ENCODE peak calls at places on chromosomes 5 and 9, in six cellular contexts. Y is transverse colon, F is stomach, K is H1, Z is suprapubic skin, U is K562. X is an unnamed sample.

GRCh38 chr5:100520348-100520747 is 14.8 kb upstream of the FAM174A start:
- DNase-seq in F (no peak), K (peak; percentile 76), U (no peak), Y (no peak), Z (no peak), X (no peak)

GRCh38 chr5:147403659-147404640 is 105.9 kb downstream of the DPYSL3 start:
- DNase-seq in Z (peak; percentile 81), K (no peak), U (no peak), F (no peak), Y (peak; percentile 32), X (peak; percentile 50)

GRCh38 chr5:138955013-138955660 is 80.0 kb upstream of the LRRTM2 start:
- DNase-seq in Z (no peak), F (peak; percentile 24), Y (no peak), U (no peak), K (no peak), X (no peak)

GRCh38 chr5:102591650-102592049 is 92.8 kb upstream of the SLCO6A1 start:
- DNase-seq in K (no peak), Y (no peak), U (no peak), Z (no peak), F (no peak), X (no peak)

GRCh38 chr5:54563083-54563761 is 45.7 kb downstream of the SNX18 start:
- DNase-seq in Z (no peak), K (no peak), F (no peak), Y (no peak), U (no peak), X (no peak)

GRCh38 chr5:57824047-57824446 is 341.4 kb upstream of the ACTBL2 start:
- DNase-seq in K (no peak), F (no peak), Y (no peak), U (no peak), Z (no peak), X (no peak)

GRCh38 chr5:179404321-179405053 is 59.2 kb upstream of the ADAMTS2 start:
- DNase-seq in Z (no peak), K (peak; percentile 29), U (no peak), F (no peak), Y (no peak), X (no peak)

GRCh38 chr5:76930083-76930482 is 22.8 kb upstream of the CRHBP start:
- DNase-seq in Z (no peak), F (no peak), Y (no peak), K (no peak), U (no peak), X (no peak)

GRCh38 chr9:33065157-33066076 is 11.1 kb downstream of the SMU1 start:
- DNase-seq in F (no peak), Z (no peak), Y (no peak), K (no peak), U (no peak), X (no peak)

GRCh38 chr5:30343707-30344106 is 849.8 kb upstream of the CDH6 start:
- DNase-seq in F (no peak), Y (no peak), K (no peak), Z (no peak), U (no peak), X (no peak)

GRCh38 chr9:88045686-88046085 is 71.4 kb upstream of the CDK20 start:
- DNase-seq in Y (no peak), K (peak; percentile 51), U (no peak), F (no peak), Z (no peak), X (no peak)

GRCh38 chr9:99677281-99677680 is 144.4 kb upstream of the NR4A3 start:
- DNase-seq in U (no peak), Y (no peak), K (no peak), F (no peak), Z (no peak), X (no peak)

GRCh38 chr5:155189476-155189875 is 175.9 kb downstream of the KIF4B start:
- DNase-seq in K (no peak), F (no peak), Z (no peak), Y (no peak), U (no peak), X (no peak)

GRCh38 chr5:103207653-103208052 is 50.9 kb upstream of the MACIR start:
- DNase-seq in U (no peak), F (no peak), K (no peak), Z (no peak), Y (no peak), X (no peak)

GRCh38 chr9:78424299-78424698 is 127.4 kb downstream of the PSAT1 start:
- DNase-seq in U (no peak), F (no peak), Y (no peak), Z (no peak), K (no peak), X (no peak)

GRCh38 chr9:35643046-35643445 is 7.7 kb downstream of the SIT1 start:
- DNase-seq in K (no peak), Y (no peak), F (no peak), Z (peak; percentile 43), U (no peak), X (no peak)

GRCh38 chr9:132099184-132099583 is 19.5 kb upstream of the MED27 start:
- DNase-seq in Y (no peak), U (no peak), F (no peak), K (no peak), Z (no peak), X (no peak)

GRCh38 chr9:132090771-132091170 is 11.1 kb upstream of the MED27 start:
- DNase-seq in U (no peak), Y (no peak), F (no peak), Z (no peak), K (no peak), X (no peak)

GRCh38 chr9:132099741-132100407 is 20.2 kb upstream of the MED27 start:
- DNase-seq in K (no peak), U (no peak), Y (no peak), Z (no peak), F (no peak), X (no peak)

GRCh38 chr9:132094314-132094791 is 14.7 kb upstream of the MED27 start:
- DNase-seq in Z (no peak), K (no peak), Y (no peak), U (no peak), F (no peak), X (no peak)
- TF ChIP-seq POLR2AphosphoS5 in Z (no peak), K (no peak), Y (no peak), U (no peak), F (no peak), X (no peak)

DNA sequence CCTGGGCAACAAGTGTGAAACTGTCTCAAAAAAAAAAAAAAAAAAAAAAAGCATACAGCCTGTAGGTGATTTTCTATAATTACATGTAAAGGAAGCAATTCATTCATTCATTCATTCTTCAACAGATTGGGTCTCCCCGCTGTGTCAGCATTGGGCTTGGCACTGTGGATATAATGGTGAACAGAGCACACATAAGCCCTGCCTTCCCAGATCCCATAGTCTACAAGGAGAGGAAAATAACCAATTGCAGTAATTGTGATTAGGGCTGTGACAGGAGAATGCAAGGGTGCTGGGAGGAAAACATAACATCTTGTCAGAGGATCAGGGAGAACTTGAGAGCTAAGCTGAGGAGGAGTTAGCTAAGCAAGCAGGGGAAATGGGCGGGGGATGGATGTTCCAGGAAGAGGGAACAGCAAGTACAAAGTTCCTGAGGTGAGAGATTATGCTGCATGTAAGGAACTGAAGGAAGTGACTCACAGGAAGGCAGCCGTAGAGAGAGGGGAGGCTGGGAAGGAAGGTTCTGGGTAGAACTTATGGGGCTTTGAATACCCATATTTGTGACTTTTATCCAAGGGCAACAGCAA is 24.0 kb upstream of the KLF9 start:
- DNase-seq in Z (peak; percentile 71), K (no peak), Y (peak; percentile 85), U (peak; percentile 57), F (peak; percentile 80), X (peak; percentile 87)
- TF ChIP-seq EP300 in Z (peak; percentile 62), K (no peak), Y (peak; percentile 85), U (peak; percentile 60), F (peak; percentile 76), X (peak; percentile 99)

GRCh38 chr9:135990468-135991429 is 29.6 kb upstream of the UBAC1 start:
- DNase-seq in Z (no peak), Y (peak; percentile 41), U (peak; percentile 89), K (no peak), F (peak; percentile 41), X (peak; percentile 31)

GRCh38 chr9:135993840-135994776 is 32.9 kb upstream of the UBAC1 start:
- DNase-seq in Y (no peak), Z (no peak), F (no peak), K (no peak), U (no peak), X (peak; percentile 81)

GRCh38 chr9:135991771-135992170 is 30.6 kb upstream of the UBAC1 start:
- DNase-seq in Z (no peak), Y (no peak), U (no peak), F (no peak), K (no peak), X (no peak)

GRCh38 chr9:135993409-135993742 is 32.2 kb upstream of the UBAC1 start:
- DNase-seq in K (no peak), Y (no peak), Z (no peak), U (no peak), F (no peak), X (peak; percentile 71)

DNA sequence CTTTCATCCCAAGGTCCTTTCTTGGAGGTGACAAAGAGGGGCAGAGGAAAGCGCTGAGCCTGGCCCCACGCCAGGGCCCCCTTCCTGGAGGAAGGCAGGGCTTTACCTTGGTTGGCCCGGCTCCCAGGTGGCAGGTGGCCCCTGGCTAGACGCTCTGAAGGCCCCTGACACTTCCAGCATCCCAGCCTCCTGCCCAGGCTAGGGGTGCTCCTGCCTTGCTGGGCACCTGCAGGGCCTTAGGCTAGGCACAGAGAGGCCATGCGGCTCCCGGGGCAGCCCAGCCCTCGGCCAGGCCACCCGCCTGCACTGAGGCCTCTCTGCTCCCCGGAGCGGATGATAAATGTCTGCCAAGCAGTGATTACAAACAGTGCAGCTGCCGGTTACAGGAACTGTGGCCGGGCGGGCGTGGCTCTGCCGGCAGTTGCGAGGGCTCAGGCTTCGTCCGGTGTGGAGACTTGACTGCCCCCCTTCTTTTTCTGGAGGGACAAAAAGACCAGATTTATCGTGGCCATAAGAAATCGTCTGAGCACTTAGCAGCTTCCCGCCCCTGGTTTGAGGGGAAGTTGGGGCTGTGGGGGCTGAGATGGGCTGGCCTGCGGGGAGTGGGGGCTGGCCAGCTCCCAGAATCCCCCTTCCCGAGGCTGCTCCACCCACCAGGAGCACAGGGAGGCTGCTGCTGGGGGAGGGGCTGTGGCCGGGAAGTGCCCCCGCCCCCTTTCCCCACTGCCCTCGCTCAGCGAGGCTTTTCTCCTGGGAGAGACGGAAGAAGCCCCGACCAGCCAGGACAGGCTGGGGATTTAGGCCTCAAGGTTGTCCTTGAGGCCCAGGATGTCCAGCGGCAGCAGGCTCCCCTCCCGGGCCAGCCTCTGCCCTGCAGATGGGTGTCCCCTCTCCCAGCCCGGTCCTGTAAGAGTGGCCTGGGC is 31.6 kb upstream of the UBAC1 start:
- DNase-seq in U (peak; percentile 81), Z (peak; percentile 86), F (peak; percentile 75), Y (peak; percentile 80), K (peak; percentile 81), X (peak; percentile 93)
- TF ChIP-seq POLR2AphosphoS5 in U (peak; percentile 88), Z (no peak), F (peak; percentile 48), Y (peak; percentile 57), K (no peak), X (peak; percentile 84)

DNA sequence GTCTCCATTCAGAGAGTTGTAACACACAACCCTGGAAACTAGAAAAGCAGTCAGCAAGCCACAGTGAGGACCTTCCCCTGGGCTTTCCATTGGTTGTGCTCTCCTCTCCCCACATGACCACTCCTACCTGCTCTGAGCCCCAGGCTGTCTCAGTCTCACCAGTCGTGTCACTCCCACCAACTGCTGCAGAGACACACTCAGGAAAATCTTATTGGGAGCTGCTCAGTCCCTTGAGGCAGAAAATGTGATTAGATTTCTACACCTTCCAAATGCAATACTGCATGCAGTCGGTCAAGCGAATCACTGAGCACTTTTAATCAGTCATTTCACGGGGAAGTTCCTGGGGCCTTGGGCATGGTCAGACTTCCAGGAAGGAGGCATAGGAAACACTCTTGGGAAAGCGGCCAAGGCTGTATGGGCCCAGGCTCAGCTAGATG is 284.2 kb upstream of the NMUR2 start:
- DNase-seq in F (no peak), K (no peak), U (no peak), Y (no peak), Z (no peak), X (no peak)
- TF ChIP-seq EP300 in F (no peak), K (no peak), U (no peak), Y (no peak), Z (no peak), X (no peak)

GRCh38 chr9:93143830-93144530 is 9.9 kb upstream of the NINJ1 start:
- DNase-seq in F (no peak), U (no peak), Y (peak; percentile 42), K (no peak), Z (no peak), X (peak; percentile 55)
- TF ChIP-seq POLR2AphosphoS5 in F (no peak), U (no peak), Y (no peak), K (no peak), Z (no peak), X (peak; percentile 46)